ENCODE peak calls at places on chromosomes 2 and 18, in eight cellular contexts. O is H9; D is CD4-positive, alpha-beta T cell; K is cardiac muscle cell; W is stimulated activated CD4-positive, alpha-beta T cell treated with anti-CD3 and anti-CD28 coated beads, Interleukin-1b, Interleukin-23, amount 100 ng/mL, for 24 hours; Y is NCI-H1105; N is Kasumi-1; I is T follicular helper cell. H is an unnamed sample.

GRCh38 chr2:27306657-27307544 is 1.3 kb downstream of the UCN start:
- DNase-seq in O (no peak), D (no peak), K (no peak), W (peak), Y (no peak), N (no peak), I (no peak), H (peak)

GRCh38 chr18:41244751-41245150 is 710.3 kb upstream of the PIK3C3 start:
- DNase-seq in O (no peak), D (no peak), K (no peak), W (no peak), Y (no peak), N (no peak), I (no peak), H (no peak)

GRCh38 chr2:85291425-85292023 is 36.3 kb downstream of the TGOLN2 start:
- DNase-seq in O (no peak), D (no peak), K (no peak), W (no peak), Y (no peak), N (peak), I (no peak), H (no peak)

GRCh38 chr2:160315337-160315736 is 115.3 kb upstream of the ITGB6 start:
- DNase-seq in O (no peak), D (no peak), K (no peak), W (no peak), Y (no peak), N (no peak), I (no peak), H (no peak)

GRCh38 chr2:10448208-10448645 is at the start of gene ODC1:
- DNase-seq in O (peak), D (peak), K (peak), W (peak), Y (peak), N (peak), I (peak), H (peak)

GRCh38 chr2:238808761-238809160 is 39.1 kb upstream of the TWIST2 start:
- DNase-seq in O (no peak), D (no peak), K (no peak), W (no peak), Y (no peak), N (no peak), I (no peak), H (no peak)

GRCh38 chr2:66481100-66481549 is 46.2 kb downstream of the MEIS1 start:
- DNase-seq in O (peak), D (no peak), K (peak), W (no peak), Y (no peak), N (peak), I (no peak), H (peak)

GRCh38 chr2:147002256-147002655 is 842.6 kb upstream of the ACVR2A start:
- DNase-seq in O (no peak), D (no peak), K (no peak), W (no peak), Y (no peak), N (no peak), I (no peak), H (no peak)

GRCh38 chr2:43057026-43057741 is 169.2 kb downstream of the ZFP36L2 start:
- DNase-seq in O (no peak), D (no peak), K (no peak), W (no peak), Y (no peak), N (no peak), I (no peak), H (peak)

GRCh38 chr2:109217362-109218086 is 88.5 kb downstream of the SH3RF3 start:
- DNase-seq in O (no peak), D (no peak), K (peak), W (no peak), Y (no peak), N (peak), I (no peak), H (peak)

GRCh38 chr18:42617086-42617725 is 498.3 kb downstream of the RIT2 start:
- DNase-seq in O (no peak), D (no peak), K (peak), W (no peak), Y (no peak), N (no peak), I (no peak), H (no peak)

GRCh38 chr2:158403237-158403636 is 53.3 kb downstream of the CCDC148 start:
- DNase-seq in O (no peak), D (no peak), K (no peak), W (no peak), Y (no peak), N (no peak), I (no peak), H (no peak)

GRCh38 chr2:152065945-152066344 is 32.9 kb downstream of the CACNB4 start:
- DNase-seq in O (no peak), D (no peak), K (no peak), W (no peak), Y (no peak), N (no peak), I (no peak), H (no peak)

GRCh38 chr2:32614069-32614468 is 13.8 kb upstream of the TTC27 start:
- DNase-seq in O (no peak), D (no peak), K (no peak), W (no peak), Y (no peak), N (no peak), I (no peak), H (no peak)

GRCh38 chr18:9280854-9281253 is 53.7 kb upstream of the TWSG1 start:
- DNase-seq in O (no peak), D (no peak), K (no peak), W (no peak), Y (no peak), N (no peak), I (no peak), H (no peak)

GRCh38 chr2:28681216-28681981 is 70.2 kb upstream of the PPP1CB start:
- DNase-seq in O (no peak), D (peak), K (peak), W (peak), Y (no peak), N (no peak), I (peak), H (no peak)

GRCh38 chr18:76491436-76491800 is 3.6 kb downstream of the ZNF516 start:
- DNase-seq in O (peak), D (peak), K (peak), W (no peak), Y (peak), N (peak), I (peak), H (peak)

GRCh38 chr2:114925296-114926255 is 483.1 kb downstream of the DPP10 start:
- DNase-seq in O (no peak), D (no peak), K (no peak), W (no peak), Y (no peak), N (no peak), I (no peak), H (no peak)

GRCh38 chr2:133303150-133303549 is 265.1 kb downstream of the NCKAP5 start:
- DNase-seq in O (no peak), D (no peak), K (no peak), W (no peak), Y (no peak), N (no peak), I (no peak), H (no peak)

GRCh38 chr2:149258531-149258930 is 71.9 kb upstream of the LYPD6 start:
- DNase-seq in O (no peak), D (no peak), K (no peak), W (no peak), Y (peak), N (no peak), I (no peak), H (no peak)

GRCh38 chr2:209663149-209663548 is 108.5 kb upstream of the UNC80 start:
- DNase-seq in O (no peak), D (no peak), K (peak), W (no peak), Y (no peak), N (no peak), I (no peak), H (no peak)

GRCh38 chr2:152263902-152264301 is 71.1 kb upstream of the FMNL2 start:
- DNase-seq in O (no peak), D (no peak), K (no peak), W (no peak), Y (no peak), N (no peak), I (no peak), H (no peak)

GRCh38 chr2:66960161-66960560 is 437.0 kb upstream of the ETAA1 start:
- DNase-seq in O (peak), D (no peak), K (no peak), W (no peak), Y (no peak), N (no peak), I (no peak), H (no peak)

GRCh38 chr2:55112229-55113016 is 62.2 kb upstream of the RTN4 start:
- DNase-seq in O (no peak), D (no peak), K (peak), W (no peak), Y (no peak), N (peak), I (no peak), H (no peak)

GRCh38 chr18:6200375-6200774 is 214.3 kb downstream of the L3MBTL4 start:
- DNase-seq in O (no peak), D (no peak), K (no peak), W (no peak), Y (no peak), N (no peak), I (no peak), H (no peak)

GRCh38 chr2:165238295-165238694 is 919 bp upstream of the SCN2A start:
- DNase-seq in O (no peak), D (no peak), K (peak), W (no peak), Y (no peak), N (peak), I (no peak), H (peak)

GRCh38 chr18:58183226-58183625 is 139.2 kb downstream of the NEDD4L start:
- DNase-seq in O (no peak), D (no peak), K (no peak), W (no peak), Y (peak), N (no peak), I (no peak), H (no peak)

GRCh38 chr18:37218022-37218590 is 347.5 kb downstream of the CELF4 start:
- DNase-seq in O (peak), D (no peak), K (no peak), W (no peak), Y (no peak), N (no peak), I (no peak), H (peak)

GRCh38 chr2:186683341-186683740 is 10.5 kb upstream of the FAM171B start:
- DNase-seq in O (no peak), D (no peak), K (peak), W (no peak), Y (no peak), N (no peak), I (no peak), H (no peak)

GRCh38 chr2:240949791-240950705 is 43.9 kb downstream of the CROCC2 start:
- DNase-seq in O (no peak), D (no peak), K (no peak), W (no peak), Y (no peak), N (no peak), I (no peak), H (peak)

GRCh38 chr2:107777962-107778361 is 48.7 kb upstream of the RGPD4 start:
- DNase-seq in O (no peak), D (no peak), K (no peak), W (no peak), Y (no peak), N (no peak), I (no peak), H (no peak)

GRCh38 chr2:218392459-218392858 is 7.2 kb upstream of the CTDSP1 start:
- DNase-seq in O (no peak), D (no peak), K (no peak), W (no peak), Y (no peak), N (no peak), I (no peak), H (no peak)

GRCh38 chr2:63060079-63060482 is 9.5 kb downstream of the OTX1 start:
- DNase-seq in O (no peak), D (no peak), K (no peak), W (no peak), Y (no peak), N (peak), I (no peak), H (no peak)

GRCh38 chr2:212894026-212894425 is 257.4 kb downstream of the IKZF2 start:
- DNase-seq in O (no peak), D (no peak), K (no peak), W (no peak), Y (no peak), N (no peak), I (no peak), H (no peak)

GRCh38 chr18:13440277-13441248 is 222.0 kb downstream of the LDLRAD4 start:
- DNase-seq in O (no peak), D (no peak), K (no peak), W (no peak), Y (no peak), N (peak), I (no peak), H (no peak)

GRCh38 chr18:24659837-24660720 is 199.6 kb downstream of the HRH4 start:
- DNase-seq in O (no peak), D (no peak), K (peak), W (no peak), Y (no peak), N (no peak), I (peak), H (no peak)